ENCODE peak calls at places on chromosomes 13 and 19, in ten cellular contexts. Y is PC-9; M is breast epithelium; I is ELR; O is anterior cingulate cortex; C is bronchial epithelial cell; N is small intestine; J is mucosa of descending colon; T is H9; H is activated CD8-positive, alpha-beta memory T cell treated with anti-CD3 and anti-CD28 coated beads for 1 hour. E is an unnamed sample.

GRCh38 chr13:113882266-113882627 is 18.4 kb upstream of the GAS6 start:
- DNase-seq in Y (no peak), M (no peak), I (no peak), O (no peak), C (no peak), N (no peak), J (no peak), T (no peak), H (no peak), E (no peak)

GRCh38 chr13:110536006-110536693 is 25.4 kb downstream of the RAB20 start:
- DNase-seq in Y (no peak), M (no peak), I (no peak), O (no peak), C (no peak), N (no peak), J (no peak), T (no peak), H (no peak), E (no peak)

GRCh38 chr13:42361701-42362100 is 89.7 kb downstream of the AKAP11 start:
- DNase-seq in Y (no peak), M (no peak), I (no peak), O (no peak), C (no peak), N (no peak), J (no peak), T (no peak), H (no peak), E (no peak)

GRCh38 chr19:33904681-33905080 is 108.0 kb downstream of the KCTD15 start:
- DNase-seq in Y (no peak), M (peak), I (peak), O (no peak), C (peak), N (no peak), J (peak), T (peak), H (no peak), E (no peak)

GRCh38 chr19:38389101-38389925 is 816 bp downstream of the SPRED3 start:
- DNase-seq in Y (peak), M (no peak), I (peak), O (no peak), C (peak), N (no peak), J (no peak), T (peak), H (no peak), E (peak)

GRCh38 chr13:28239374-28239773 is 101.0 kb downstream of the PAN3 start:
- DNase-seq in Y (no peak), M (no peak), I (no peak), O (no peak), C (no peak), N (no peak), J (no peak), T (no peak), H (no peak), E (no peak)

GRCh38 chr19:1232652-1233360 is 5.0 kb downstream of the CBARP start:
- DNase-seq in Y (no peak), M (no peak), I (peak), O (no peak), C (peak), N (peak), J (no peak), T (no peak), H (no peak), E (peak)

GRCh38 chr19:1923319-1923718 is 17.7 kb upstream of the CSNK1G2 start:
- DNase-seq in Y (no peak), M (no peak), I (no peak), O (no peak), C (no peak), N (no peak), J (no peak), T (no peak), H (no peak), E (no peak)

GRCh38 chr19:44770550-44771257 is 7.0 kb upstream of the CBLC start:
- DNase-seq in Y (peak), M (peak), I (peak), O (peak), C (peak), N (peak), J (peak), T (peak), H (peak), E (peak)

GRCh38 chr19:35739275-35740107 is 2.8 kb downstream of the IGFLR1 start:
- DNase-seq in Y (no peak), M (no peak), I (no peak), O (no peak), C (no peak), N (no peak), J (no peak), T (no peak), H (no peak), E (no peak)

GRCh38 chr19:49119411-49120324 is at the start of gene PPFIA3:
- DNase-seq in Y (peak), M (no peak), I (peak), O (no peak), C (no peak), N (peak), J (peak), T (peak), H (no peak), E (peak)

GRCh38 chr13:30418075-30418715 is 4.1 kb upstream of the UBE2L5 start:
- DNase-seq in Y (no peak), M (no peak), I (no peak), O (no peak), C (no peak), N (no peak), J (no peak), T (no peak), H (no peak), E (no peak)

GRCh38 chr19:18662972-18663732 is 20.3 kb upstream of the CRTC1 start:
- DNase-seq in Y (no peak), M (no peak), I (no peak), O (no peak), C (no peak), N (no peak), J (no peak), T (no peak), H (no peak), E (no peak)

GRCh38 chr13:37443538-37443937 is 155.0 kb downstream of the POSTN start:
- DNase-seq in Y (no peak), M (no peak), I (peak), O (no peak), C (peak), N (no peak), J (no peak), T (no peak), H (no peak), E (peak)

GRCh38 chr13:109737606-109738005 is 48.8 kb downstream of the IRS2 start:
- DNase-seq in Y (peak), M (no peak), I (peak), O (no peak), C (peak), N (no peak), J (no peak), T (no peak), H (no peak), E (peak)

GRCh38 chr19:29690842-29691241 is 24.2 kb downstream of the C19orf12 start:
- DNase-seq in Y (peak), M (no peak), I (peak), O (no peak), C (peak), N (peak), J (no peak), T (peak), H (no peak), E (peak)

GRCh38 chr13:64591981-64592380 is 2638.2 kb downstream of the PCDH9 start:
- DNase-seq in Y (no peak), M (no peak), I (peak), O (no peak), C (peak), N (no peak), J (no peak), T (no peak), H (no peak), E (peak)

GRCh38 chr13:37735293-37735692 is 134.3 kb downstream of the TRPC4 start:
- DNase-seq in Y (no peak), M (no peak), I (no peak), O (no peak), C (no peak), N (no peak), J (no peak), T (no peak), H (no peak), E (no peak)

GRCh38 chr19:15115080-15115479 is 7.9 kb downstream of the SYDE1 start:
- DNase-seq in Y (no peak), M (no peak), I (no peak), O (no peak), C (no peak), N (no peak), J (peak), T (no peak), H (no peak), E (no peak)

GRCh38 chr13:75637101-75637774 is 1.1 kb downstream of the LMO7 start:
- DNase-seq in Y (no peak), M (no peak), I (peak), O (no peak), C (no peak), N (no peak), J (no peak), T (no peak), H (no peak), E (no peak)

GRCh38 chr13:51689597-51689996 is 105.3 kb downstream of the WDFY2 start:
- DNase-seq in Y (no peak), M (no peak), I (no peak), O (no peak), C (no peak), N (no peak), J (no peak), T (no peak), H (no peak), E (no peak)

GRCh38 chr19:15836595-15837398 is 21.3 kb upstream of the OR10H1 start:
- DNase-seq in Y (peak), M (peak), I (peak), O (peak), C (peak), N (peak), J (peak), T (no peak), H (peak), E (peak)

GRCh38 chr13:50377726-50378270 is 362.6 kb downstream of the KCNRG start:
- DNase-seq in Y (no peak), M (no peak), I (no peak), O (no peak), C (no peak), N (no peak), J (no peak), T (no peak), H (no peak), E (no peak)

GRCh38 chr19:10808937-10809655 is 26.9 kb downstream of the TMED1 start:
- DNase-seq in Y (peak), M (no peak), I (peak), O (no peak), C (peak), N (peak), J (no peak), T (no peak), H (no peak), E (peak)

GRCh38 chr19:674282-675151 is 1.7 kb upstream of the FSTL3 start:
- DNase-seq in Y (no peak), M (no peak), I (no peak), O (no peak), C (no peak), N (no peak), J (no peak), T (no peak), H (no peak), E (no peak)

GRCh38 chr13:20053016-20053415 is 94.5 kb downstream of the ZMYM2 start:
- DNase-seq in Y (no peak), M (no peak), I (no peak), O (no peak), C (no peak), N (no peak), J (no peak), T (no peak), H (no peak), E (no peak)

GRCh38 chr19:30320916-30321315 is 51.3 kb upstream of the ZNF536 start:
- DNase-seq in Y (no peak), M (no peak), I (no peak), O (no peak), C (no peak), N (no peak), J (no peak), T (no peak), H (no peak), E (no peak)

GRCh38 chr13:46632171-46632570 is 79.2 kb downstream of the LRCH1 start:
- DNase-seq in Y (no peak), M (no peak), I (peak), O (no peak), C (no peak), N (no peak), J (no peak), T (no peak), H (no peak), E (peak)

E was measured in EL.